ENCODE peak calls at places on chromosome 20, in eight cellular contexts. F is IMR-90; R is mesothelial cell of epicardium; D is psoas muscle; K is amniotic stem cell; N is activated naive CD4-positive, alpha-beta T cell treated with anti-CD3 and anti-CD28 coated beads, Interleukin-2, amount 10 ng/mL, durations not matched to agents 7 days and 5 days; A is activated CD4-positive, alpha-beta T cell treated with anti-CD3 and anti-CD28 coated beads for 36 hours; B is AG10803. X is an unnamed sample.

GRCh38 chr20:58875541-58876134 is 23.1 kb downstream of the GNAS start:
- DNase-seq in F (peak; percentile 78), R (no peak), D (no peak), K (peak; percentile 30), N (no peak), A (no peak), B (no peak), X (no peak)

GRCh38 chr20:36214684-36215256 is 21.5 kb upstream of the AAR2 start:
- DNase-seq in F (peak; percentile 33), R (no peak), D (no peak), K (no peak), N (peak; percentile 27), A (peak; percentile 31), B (peak; percentile 23), X (no peak)

GRCh38 chr20:61802721-61803311 is 262.9 kb downstream of the TAF4 start:
- DNase-seq in F (no peak), R (peak; percentile 16), D (no peak), K (no peak), N (no peak), A (no peak), B (no peak), X (no peak)

GRCh38 chr20:57662313-57663240 is 42.4 kb upstream of the ZBP1 start:
- DNase-seq in F (no peak), R (peak; percentile 9), D (no peak), K (no peak), N (peak; percentile 16), A (peak; percentile 0), B (no peak), X (no peak)

GRCh38 chr20:52438326-52438963 is 246.9 kb upstream of the ZFP64 start:
- DNase-seq in F (no peak), R (no peak), D (no peak), K (no peak), N (no peak), A (no peak), B (no peak), X (no peak)

GRCh38 chr20:9306521-9306920 is 207.9 kb upstream of the LAMP5 start:
- DNase-seq in F (peak; percentile 93), R (no peak), D (no peak), K (peak; percentile 34), N (no peak), A (no peak), B (peak; percentile 85), X (no peak)

GRCh38 chr20:35698298-35699126 is 640 bp downstream of the NFS1 start:
- DNase-seq in F (no peak), R (no peak), D (no peak), K (no peak), N (peak; percentile 30), A (no peak), B (no peak), X (no peak)

GRCh38 chr20:653110-653589 is at the start of gene SRXN1:
- DNase-seq in F (peak; percentile 93), R (peak; percentile 75), D (peak; percentile 97), K (peak; percentile 93), N (peak; percentile 83), A (peak; percentile 91), B (peak; percentile 93), X (peak; percentile 37)

GRCh38 chr20:50992733-50993457 is 30.0 kb downstream of the KCNG1 start:
- DNase-seq in F (peak; percentile 69), R (no peak), D (no peak), K (peak; percentile 5), N (peak; percentile 60), A (peak; percentile 78), B (peak; percentile 67), X (peak; percentile 68)

GRCh38 chr20:62586799-62587198 is 55.5 kb upstream of the SLCO4A1 start:
- DNase-seq in F (no peak), R (no peak), D (no peak), K (no peak), N (no peak), A (no peak), B (no peak), X (no peak)

GRCh38 chr20:63337786-63338420 is 23.2 kb downstream of the CHRNA4 start:
- DNase-seq in F (no peak), R (no peak), D (no peak), K (no peak), N (no peak), A (no peak), B (peak; percentile 17), X (no peak)

GRCh38 chr20:51628533-51629398 is 86.2 kb upstream of the NFATC2 start:
- DNase-seq in F (peak; percentile 86), R (no peak), D (no peak), K (no peak), N (no peak), A (peak; percentile 58), B (peak; percentile 58), X (no peak)

GRCh38 chr20:3818155-3819151 is 1.9 kb upstream of the AP5S1 start:
- DNase-seq in F (peak; percentile 87), R (no peak), D (peak; percentile 80), K (peak; percentile 86), N (peak; percentile 36), A (peak; percentile 39), B (peak; percentile 80), X (peak; percentile 49)